ENCODE peak calls at places on chromosomes 12 and 14, in six cellular contexts. R is IMR-90, L is kidney glomerular epithelial cell, U is GM12865, Y is amniotic stem cell, K is LoVo. D is an unnamed sample.

GRCh38 chr14:104845834-104846441 is 19.1 kb upstream of the CEP170B start:
- DNase-seq in Y (no peak), K (no peak), L (no peak), R (no peak), U (no peak), D (no peak)

GRCh38 chr12:97921957-97922722 is 459.5 kb downstream of the RMST start:
- DNase-seq in U (no peak), K (no peak), L (peak; percentile 76), R (no peak), Y (no peak), D (no peak)

GRCh38 chr14:49677643-49678042 is 10.4 kb downstream of the POLE2 start:
- DNase-seq in R (no peak), L (no peak), K (no peak), U (no peak), Y (no peak), D (no peak)

GRCh38 chr12:110269622-110270124 is 11.4 kb upstream of the ATP2A2 start:
- DNase-seq in Y (peak; percentile 49), L (peak; percentile 26), U (no peak), K (peak; percentile 64), R (peak; percentile 84), D (no peak)

GRCh38 chr12:31567029-31567428 is 23.9 kb downstream of the DENND5B start:
- DNase-seq in K (no peak), U (no peak), R (no peak), L (no peak), Y (no peak), D (no peak)

GRCh38 chr14:79011091-79011919 is 841.1 kb downstream of the NRXN3 start:
- DNase-seq in Y (peak; percentile 19), K (peak; percentile 38), U (peak; percentile 45), L (peak; percentile 36), R (peak; percentile 84), D (peak; percentile 9)

GRCh38 chr14:71918955-71919354 is 13.3 kb upstream of the RGS6 start:
- DNase-seq in R (no peak), Y (no peak), K (no peak), U (peak; percentile 13), L (no peak), D (no peak)

GRCh38 chr12:47017901-47018479 is 61.4 kb upstream of the PCED1B start:
- DNase-seq in U (no peak), L (no peak), K (peak; percentile 66), R (peak; percentile 28), Y (no peak), D (no peak)

GRCh38 chr12:3554547-3555115 is 63.6 kb downstream of the PRMT8 start:
- DNase-seq in U (no peak), L (no peak), Y (no peak), K (no peak), R (no peak), D (no peak)

GRCh38 chr14:50011242-50011641 is 105.1 kb downstream of the VCPKMT start:
- DNase-seq in Y (no peak), L (no peak), K (no peak), U (no peak), R (no peak), D (no peak)

GRCh38 chr12:31117203-31118011 is 43.7 kb downstream of the DDX11 start:
- DNase-seq in L (no peak), Y (no peak), U (peak; percentile 45), R (peak; percentile 1), K (peak; percentile 67), D (peak; percentile 60)